ENCODE peak calls at places on chromosomes 16 and 17, in ten cellular contexts. K is neuronal stem cell; N is Karpas-422; O is cardiac muscle cell; H is effector memory CD4-positive, alpha-beta T cell; T is transverse colon; Y is PC-3; D is tibial nerve; S is upper lobe of right lung; Q is heart right ventricle. Z is an unnamed sample. For H3K9me3, the result is how much of the 10 kb centered on the place peaks cover.

GRCh38 chr17:22304667-22305303 is 612.5 kb downstream of the KCNJ18 start:
- DNase-seq in K (no peak), N (no peak), O (no peak), H (no peak), T (no peak), Y (no peak), D (no peak), S (no peak), Q (no peak), Z (no peak)

GRCh38 chr16:70778901-70779309 is 22.1 kb downstream of the VAC14 start:
- DNase-seq in K (peak), N (no peak), O (peak), H (no peak), T (peak), Y (peak), D (peak), S (peak), Q (peak), Z (peak)

GRCh38 chr17:66491665-66492064 is 189.3 kb downstream of the PRKCA start:
- DNase-seq in K (no peak), N (no peak), O (no peak), H (no peak), T (no peak), Y (no peak), D (no peak), S (no peak), Q (no peak), Z (no peak)

GRCh38 chr17:75827291-75828050 is 16.7 kb downstream of the UNC13D start:
- DNase-seq in K (peak), N (peak), O (peak), H (peak), T (peak), Y (peak), D (peak), S (no peak), Q (peak), Z (peak)

GRCh38 chr17:21551081-21551881 is 141.0 kb upstream of the KCNJ18 start:
- DNase-seq in K (peak), N (peak), O (peak), H (peak), T (peak), Y (peak), D (peak), S (peak), Q (peak), Z (peak)

GRCh38 chr17:43169561-43170139 is 1.4 kb upstream of the NBR1 start:
- DNase-seq in K (peak), N (peak), O (no peak), H (no peak), T (peak), Y (peak), D (no peak), S (no peak), Q (peak), Z (peak)

GRCh38 chr16:5175263-5175662 is 77.7 kb upstream of the EEF2KMT start:
- DNase-seq in K (no peak), N (no peak), O (no peak), H (no peak), T (peak), Y (no peak), D (no peak), S (no peak), Q (no peak), Z (no peak)

GRCh38 chr17:49616086-49616485 is 40.4 kb downstream of the NXPH3 start:
- DNase-seq in K (no peak), N (no peak), O (no peak), H (no peak), T (no peak), Y (peak), D (no peak), S (no peak), Q (no peak), Z (no peak)

GRCh38 chr17:32755045-32755805 is 121.7 kb downstream of the MYO1D start:
- DNase-seq in K (peak), N (peak), O (peak), H (no peak), T (no peak), Y (peak), D (no peak), S (no peak), Q (no peak), Z (peak)

DNA sequence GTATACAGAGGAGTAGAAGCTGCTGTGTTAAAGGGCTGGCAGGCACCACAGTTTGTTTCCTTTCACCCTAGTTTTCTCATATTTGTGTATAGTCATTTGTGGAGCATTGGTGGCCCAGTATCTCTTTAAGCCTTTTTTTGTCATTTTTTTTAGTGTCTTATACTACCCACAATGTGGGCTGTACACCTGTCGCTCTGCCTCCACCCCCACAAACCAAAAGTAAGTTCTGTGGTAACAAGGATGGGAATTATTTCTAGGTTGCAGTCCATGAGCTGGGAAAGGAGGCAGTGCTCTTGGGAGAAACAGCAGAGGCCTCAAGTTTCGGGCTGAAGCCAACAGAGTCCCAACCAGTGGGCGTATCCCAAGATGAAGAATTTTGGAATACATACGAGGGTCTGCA is 6.2 kb downstream of the ZNF75A start:
- DNase-seq in K (no peak), N (no peak), O (no peak), H (no peak), T (no peak), Y (no peak), D (no peak), S (no peak), Q (no peak), Z (no peak)
- H3K9me3 ChIP-seq in K (half or more), N (under half), O (under half), H (under half), T (half or more), Y (under half), D (half or more), S (half or more), Q (under half), Z (half or more)

DNA sequence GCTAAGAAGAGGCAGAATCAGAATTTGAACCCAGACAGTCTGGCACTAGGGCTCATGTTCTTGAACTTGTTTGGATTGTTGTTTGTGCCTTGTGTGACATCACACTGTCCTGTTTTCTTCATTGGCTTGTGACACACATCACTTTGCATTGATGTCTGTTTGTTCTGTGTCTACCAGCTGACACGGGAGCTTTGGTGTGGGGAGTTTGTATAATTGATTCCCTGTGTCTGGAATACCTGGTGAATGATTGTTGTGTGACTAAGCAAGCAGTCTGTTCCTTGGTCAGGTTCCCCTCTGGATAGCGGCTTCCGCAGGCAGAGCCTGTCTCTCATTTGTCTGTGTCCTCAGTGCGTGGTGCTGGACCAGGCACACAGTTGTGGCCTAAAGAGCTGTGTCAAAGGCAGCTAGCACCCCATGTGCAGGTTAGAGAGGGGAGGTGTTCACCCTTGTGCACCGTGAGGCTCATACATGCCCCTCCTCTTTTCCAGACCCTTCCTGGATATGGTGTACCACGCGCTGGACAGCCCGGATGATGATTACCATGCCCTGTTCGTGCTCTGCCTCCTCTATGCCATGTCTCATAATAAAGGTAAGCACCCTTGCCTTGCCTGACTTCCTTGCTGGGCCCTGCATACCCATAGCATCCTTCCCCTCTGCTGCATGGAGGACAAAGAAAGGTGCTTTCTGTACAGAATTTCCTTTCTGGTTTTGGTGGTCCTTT is 80.1 kb downstream of the CLEC16A start:
- DNase-seq in K (no peak), N (no peak), O (no peak), H (no peak), T (no peak), Y (peak), D (no peak), S (no peak), Q (no peak), Z (no peak)
- H3K9me3 ChIP-seq in K (under half), N (under half), O (under half), H (under half), T (under half), Y (under half), D (under half), S (under half), Q (under half), Z (under half)

GRCh38 chr16:3383045-3383448 is 17.8 kb downstream of the ZSCAN32 start:
- DNase-seq in K (no peak), N (no peak), O (no peak), H (no peak), T (no peak), Y (no peak), D (no peak), S (no peak), Q (no peak), Z (no peak)
- H3K9me3 ChIP-seq in K (half or more), N (under half), O (under half), H (half or more), T (half or more), Y (under half), D (half or more), S (half or more), Q (under half), Z (half or more)

GRCh38 chr16:31764103-31764502 is 109.5 kb upstream of the ZNF267 start:
- DNase-seq in K (no peak), N (no peak), O (no peak), H (no peak), T (no peak), Y (no peak), D (no peak), S (no peak), Q (no peak), Z (no peak)
- H3K9me3 ChIP-seq in K (half or more), N (under half), O (under half), H (under half), T (half or more), Y (under half), D (half or more), S (half or more), Q (under half), Z (under half)

GRCh38 chr17:39820541-39820940 is 43.6 kb downstream of the IKZF3 start:
- DNase-seq in K (peak), N (no peak), O (no peak), H (no peak), T (no peak), Y (no peak), D (no peak), S (no peak), Q (no peak), Z (no peak)

GRCh38 chr17:39822051-39822450 is 42.1 kb downstream of the IKZF3 start:
- DNase-seq in K (no peak), N (peak), O (no peak), H (no peak), T (no peak), Y (no peak), D (no peak), S (no peak), Q (no peak), Z (no peak)

GRCh38 chr17:39820987-39821386 is 43.1 kb downstream of the IKZF3 start:
- DNase-seq in K (no peak), N (no peak), O (no peak), H (no peak), T (no peak), Y (no peak), D (no peak), S (no peak), Q (no peak), Z (no peak)

GRCh38 chr17:39826334-39826733 is 37.8 kb downstream of the IKZF3 start:
- DNase-seq in K (no peak), N (no peak), O (no peak), H (no peak), T (no peak), Y (no peak), D (no peak), S (no peak), Q (no peak), Z (no peak)

GRCh38 chr17:39823407-39824054 is 40.6 kb downstream of the IKZF3 start:
- DNase-seq in K (no peak), N (peak), O (no peak), H (no peak), T (no peak), Y (no peak), D (no peak), S (no peak), Q (no peak), Z (no peak)
- H3K9me3 ChIP-seq in K (under half), N (under half), O (under half), H (under half), T (under half), Y (under half), D (under half), S (under half), Q (under half), Z (under half)

DNA sequence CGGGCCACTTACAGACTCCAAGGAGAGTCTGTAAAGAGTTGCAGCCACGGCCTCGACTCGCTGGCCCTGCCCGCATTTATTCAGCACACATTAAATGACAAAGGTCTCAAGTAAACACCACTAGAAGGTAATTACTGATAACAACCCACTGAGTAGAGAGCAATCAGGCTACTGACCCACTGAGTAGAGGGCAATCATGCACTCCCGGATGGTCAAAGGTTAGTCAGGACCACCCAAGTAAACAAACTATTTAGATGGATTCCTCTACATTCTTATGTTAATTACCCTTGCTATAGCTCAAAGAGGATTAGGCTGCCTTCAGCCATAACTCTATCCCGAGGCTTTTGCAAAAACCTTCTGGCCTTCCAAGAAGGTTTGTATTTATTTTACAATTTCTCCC is 30.7 kb upstream of the ZNF267 start:
- DNase-seq in K (no peak), N (no peak), O (no peak), H (no peak), T (no peak), Y (no peak), D (no peak), S (no peak), Q (no peak), Z (no peak)
- H3K9me3 ChIP-seq in K (under half), N (under half), O (under half), H (under half), T (under half), Y (under half), D (under half), S (under half), Q (under half), Z (under half)

DNA sequence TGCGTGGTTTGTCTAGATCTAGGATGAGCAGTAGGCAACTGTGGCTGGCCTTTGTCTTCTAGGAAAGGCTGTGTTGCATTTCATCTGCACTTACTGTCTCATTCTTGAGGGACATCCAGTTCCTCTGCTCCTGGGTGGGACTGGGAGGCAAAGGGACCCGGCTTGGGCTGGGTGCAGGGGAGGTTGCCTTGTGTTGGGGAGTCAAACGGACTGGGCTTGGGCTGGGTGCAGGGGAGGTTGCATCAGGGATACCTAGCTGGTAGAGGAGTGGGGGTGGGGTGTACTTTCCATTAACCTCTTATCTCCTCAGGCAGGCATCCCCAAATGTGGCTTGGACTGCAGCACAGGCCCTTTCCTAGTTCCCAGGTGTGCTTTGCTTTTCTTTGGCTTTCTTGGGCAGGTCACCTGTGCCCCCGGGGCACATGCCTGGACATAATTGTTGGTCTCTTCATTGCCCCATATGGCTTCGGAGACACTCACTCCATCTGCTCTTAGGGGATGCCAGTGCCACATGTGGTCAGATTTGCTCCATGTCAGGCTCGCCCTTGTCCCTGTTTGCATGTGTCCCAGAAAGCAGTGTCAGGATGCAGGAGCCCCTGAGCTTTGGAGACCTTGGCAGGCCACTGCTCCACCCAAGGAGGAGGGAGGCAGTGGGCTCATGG is 1682.9 kb downstream of the TP53TG3F start:
- DNase-seq in K (no peak), N (no peak), O (no peak), H (no peak), T (no peak), Y (no peak), D (no peak), S (no peak), Q (no peak), Z (no peak)
- H3K9me3 ChIP-seq in K (under half), N (under half), O (under half), H (under half), T (under half), Y (under half), D (under half), S (under half), Q (under half), Z (under half)

GRCh38 chr17:28071179-28071578 is 28.7 kb downstream of the NLK start:
- DNase-seq in K (no peak), N (no peak), O (no peak), H (no peak), T (no peak), Y (no peak), D (no peak), S (no peak), Q (no peak), Z (no peak)
- H3K9me3 ChIP-seq in K (under half), N (under half), O (under half), H (under half), T (under half), Y (under half), D (under half), S (under half), Q (under half), Z (under half)

DNA sequence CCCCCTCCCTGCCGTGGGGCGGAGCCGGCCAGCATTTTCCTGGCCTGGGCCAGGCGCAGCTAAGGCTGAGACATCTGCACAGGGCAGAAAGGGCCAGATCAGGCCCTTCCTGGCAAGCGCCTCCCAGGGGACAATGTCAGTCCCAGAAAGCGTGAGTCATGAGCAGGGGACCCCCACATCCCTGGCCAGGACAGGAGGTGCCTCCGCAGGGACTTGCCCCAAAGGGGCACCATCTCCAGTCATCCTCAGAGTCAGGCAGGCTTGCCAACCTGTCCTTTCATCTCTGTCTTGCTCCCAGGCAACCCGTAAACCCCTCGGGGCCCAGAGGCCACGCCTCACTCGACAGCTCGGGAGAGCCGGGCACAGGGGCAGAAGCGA is 43.2 kb downstream of the SOCS1 start:
- DNase-seq in K (no peak), N (no peak), O (no peak), H (no peak), T (no peak), Y (no peak), D (no peak), S (no peak), Q (no peak), Z (no peak)
- H3K9me3 ChIP-seq in K (under half), N (under half), O (under half), H (under half), T (under half), Y (under half), D (under half), S (under half), Q (under half), Z (under half)

Z was measured in IMR-90.